ENCODE peak calls at places on chromosomes 12 and 14, in four cellular contexts. P is HFF-Myc, U is astrocyte of the spinal cord, Y is tibial artery. L is an unnamed sample.

GRCh38 chr12:104436790-104437189 is 20.0 kb upstream of the CHST11 start:
- DNase-seq in P (no peak), U (no peak), Y (no peak), L (no peak)

GRCh38 chr12:68113644-68114043 is 45.9 kb downstream of the IFNG start:
- DNase-seq in P (no peak), U (no peak), Y (no peak), L (no peak)

GRCh38 chr12:4285070-4285469 is 11.5 kb downstream of the CCND2 start:
- DNase-seq in P (no peak), U (no peak), Y (no peak), L (no peak)

GRCh38 chr14:31229638-31230229 is 22.1 kb upstream of the HECTD1 start:
- DNase-seq in P (no peak), U (peak), Y (peak), L (peak)

GRCh38 chr12:67692966-67693365 is 44.4 kb downstream of the DYRK2 start:
- DNase-seq in P (no peak), U (no peak), Y (no peak), L (no peak)

GRCh38 chr12:55955800-55956508 is 9.9 kb downstream of the PMEL start:
- DNase-seq in P (no peak), U (peak), Y (no peak), L (peak)

GRCh38 chr14:60602312-60602711 is 47.0 kb downstream of the SIX1 start:
- DNase-seq in P (no peak), U (no peak), Y (no peak), L (no peak)

GRCh38 chr14:100994082-100994481 is 90.6 kb upstream of the RTL1 start:
- DNase-seq in P (no peak), U (no peak), Y (no peak), L (no peak)

GRCh38 chr14:71062581-71063303 is 155.5 kb downstream of the PCNX1 start:
- DNase-seq in P (no peak), U (no peak), Y (no peak), L (no peak)

GRCh38 chr12:13635709-13636108 is 345.7 kb downstream of the GRIN2B start:
- DNase-seq in P (no peak), U (no peak), Y (no peak), L (no peak)

GRCh38 chr12:52645120-52645761 is 6.8 kb downstream of the KRT2 start:
- DNase-seq in P (no peak), U (no peak), Y (no peak), L (no peak)

GRCh38 chr12:6863586-6864321 is 3.6 kb upstream of the TPI1 start:
- DNase-seq in P (no peak), U (no peak), Y (no peak), L (no peak)

GRCh38 chr14:61696753-61697318 is 1.5 kb downstream of the HIF1A start:
- DNase-seq in P (no peak), U (peak), Y (no peak), L (no peak)

GRCh38 chr12:53288322-53288721 is 7.0 kb upstream of the PFDN5 start:
- DNase-seq in P (no peak), U (no peak), Y (no peak), L (no peak)

GRCh38 chr14:68622856-68623255 is 170.0 kb downstream of the ZFP36L1 start:
- DNase-seq in P (no peak), U (no peak), Y (no peak), L (no peak)

GRCh38 chr14:104983231-104983721 is 2.3 kb upstream of the CLBA1 start:
- DNase-seq in P (no peak), U (no peak), Y (no peak), L (no peak)

GRCh38 chr12:131724534-131724933 is 13.6 kb downstream of the SFSWAP start:
- DNase-seq in P (no peak), U (no peak), Y (no peak), L (no peak)

GRCh38 chr12:52050116-52050770 is 999 bp upstream of the NR4A1 start:
- DNase-seq in P (no peak), U (peak), Y (no peak), L (no peak)

GRCh38 chr14:67357583-67358354 is 1.8 kb downstream of the ATP6V1D start:
- DNase-seq in P (no peak), U (no peak), Y (no peak), L (no peak)

GRCh38 chr12:101877816-101878811 is 734 bp downstream of the DRAM1 start:
- DNase-seq in P (no peak), U (peak), Y (peak), L (no peak)

GRCh38 chr14:61331992-61332657 is 10.7 kb downstream of the PRKCH start:
- DNase-seq in P (no peak), U (no peak), Y (no peak), L (no peak)

GRCh38 chr14:100665518-100666032 is 61.1 kb upstream of the DLK1 start:
- DNase-seq in P (no peak), U (no peak), Y (no peak), L (peak)

GRCh38 chr12:81797100-81797499 is 38.0 kb upstream of the PPFIA2 start:
- DNase-seq in P (no peak), U (peak), Y (no peak), L (no peak)
- TF ChIP-seq CTCF in P (no peak), U (peak), Y (no peak), L (peak)

GRCh38 chr12:110739488-110739887 is 3.2 kb downstream of the PPP1CC start:
- DNase-seq in P (no peak), U (no peak), Y (no peak), L (no peak)
- H3K4me3 ChIP-seq in P (peak), U (no peak), Y (peak), L (no peak)

GRCh38 chr12:121837680-121838079 is 21.0 kb downstream of the HPD start:
- DNase-seq in P (no peak), U (no peak), Y (no peak), L (no peak)
- TF ChIP-seq CTCF in P (no peak), U (no peak), Y (no peak), L (no peak)

GRCh38 chr12:57612711-57613426 is 1.6 kb downstream of the ARHGEF25 start:
- DNase-seq in P (no peak), U (no peak), Y (no peak), L (no peak)

GRCh38 chr12:57610553-57611115 is 601 bp upstream of the ARHGEF25 start:
- DNase-seq in P (no peak), U (no peak), Y (peak), L (no peak)

GRCh38 chr12:57609781-57610552 is 1.3 kb upstream of the ARHGEF25 start:
- DNase-seq in P (no peak), U (no peak), Y (no peak), L (no peak)

GRCh38 chr12:57611810-57612710 is 825 bp downstream of the ARHGEF25 start:
- DNase-seq in P (no peak), U (no peak), Y (no peak), L (no peak)

DNA sequence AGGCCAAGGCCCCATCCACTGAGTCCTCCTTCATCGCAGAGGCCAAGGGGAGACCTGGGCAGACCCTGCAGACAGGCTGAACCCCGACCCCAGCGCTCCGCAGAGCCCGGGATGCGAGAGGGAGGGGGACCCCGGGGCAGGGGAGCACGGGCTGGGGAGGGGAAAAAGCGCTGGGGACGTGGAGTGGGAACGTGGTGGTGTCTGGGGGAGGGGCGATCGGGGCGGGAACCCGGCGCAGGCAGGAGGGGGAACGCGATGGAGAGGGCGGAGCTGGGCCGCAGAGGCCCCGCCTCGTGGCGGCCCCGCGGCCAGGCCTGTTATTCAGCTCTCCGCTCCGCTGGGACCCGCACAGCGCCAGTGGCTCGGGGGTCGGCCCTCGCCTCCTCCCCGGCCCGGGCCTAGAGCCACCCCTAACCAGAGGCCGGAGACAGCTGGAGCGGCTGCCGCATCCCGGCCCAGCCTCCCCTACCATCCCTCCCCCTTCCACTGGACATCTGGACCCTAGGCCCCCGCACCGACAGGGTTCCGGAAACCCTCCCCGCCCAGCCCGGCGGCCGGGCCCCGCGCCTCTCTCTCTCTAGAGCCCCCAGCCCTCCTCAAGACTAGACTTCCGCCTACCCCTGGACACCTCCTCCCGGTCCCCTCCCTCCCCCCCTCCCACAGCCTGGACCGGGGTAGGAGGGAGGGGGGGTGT is at the start of gene ARHGEF25:
- DNase-seq in P (no peak), U (peak), Y (peak), L (no peak)
- H3K4me3 ChIP-seq in P (peak), U (peak), Y (peak), L (peak)

GRCh38 chr14:75147423-75148071 is 20.7 kb upstream of the NEK9 start:
- DNase-seq in P (no peak), U (peak), Y (peak), L (no peak)
- TF ChIP-seq CTCF in P (peak), U (peak), Y (peak), L (peak)

DNA sequence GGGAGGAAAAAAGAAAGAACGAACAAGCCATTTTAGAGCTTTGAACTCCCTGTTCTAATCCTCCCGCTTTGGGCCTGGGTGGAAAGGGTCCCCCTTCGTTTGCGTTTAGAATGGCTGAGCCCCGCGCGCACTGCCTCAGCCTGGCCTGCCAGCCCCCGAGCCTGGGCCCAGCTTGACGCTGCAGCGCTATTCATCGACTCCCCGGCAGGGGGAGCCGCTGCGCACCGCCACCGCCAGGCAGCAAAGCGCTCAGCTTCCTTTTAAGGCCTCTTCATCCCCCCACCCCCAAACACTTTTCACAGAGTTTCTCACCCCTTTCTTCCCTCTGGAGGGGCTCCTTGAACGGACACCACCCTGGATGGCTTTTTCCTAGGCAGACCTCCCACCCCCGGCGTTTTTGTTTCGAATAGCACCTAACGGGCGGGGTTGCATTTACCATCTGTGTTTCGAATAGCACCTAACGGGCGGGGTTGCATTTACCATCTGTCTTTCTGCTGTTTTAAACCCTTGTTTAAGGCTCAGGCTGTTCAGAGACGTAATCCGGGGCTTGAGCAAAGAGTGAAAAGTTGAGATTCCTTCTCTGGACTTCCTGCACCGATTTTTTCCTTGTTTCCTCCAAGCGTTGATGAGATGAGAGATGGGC is 56.4 kb upstream of the PIWIL1 start:
- DNase-seq in P (no peak), U (no peak), Y (no peak), L (no peak)
- H3K4me3 ChIP-seq in P (no peak), U (no peak), Y (peak), L (peak)

GRCh38 chr14:92754956-92755355 is 6.5 kb upstream of the LGMN start:
- DNase-seq in P (no peak), U (no peak), Y (no peak), L (no peak)

GRCh38 chr14:92755495-92755894 is 7.1 kb upstream of the LGMN start:
- DNase-seq in P (no peak), U (no peak), Y (no peak), L (no peak)

GRCh38 chr14:92759679-92760523 is 11.5 kb upstream of the LGMN start:
- DNase-seq in P (no peak), U (no peak), Y (no peak), L (no peak)

GRCh38 chr14:92760524-92760805 is 12.0 kb upstream of the LGMN start:
- DNase-seq in P (no peak), U (no peak), Y (no peak), L (no peak)

DNA sequence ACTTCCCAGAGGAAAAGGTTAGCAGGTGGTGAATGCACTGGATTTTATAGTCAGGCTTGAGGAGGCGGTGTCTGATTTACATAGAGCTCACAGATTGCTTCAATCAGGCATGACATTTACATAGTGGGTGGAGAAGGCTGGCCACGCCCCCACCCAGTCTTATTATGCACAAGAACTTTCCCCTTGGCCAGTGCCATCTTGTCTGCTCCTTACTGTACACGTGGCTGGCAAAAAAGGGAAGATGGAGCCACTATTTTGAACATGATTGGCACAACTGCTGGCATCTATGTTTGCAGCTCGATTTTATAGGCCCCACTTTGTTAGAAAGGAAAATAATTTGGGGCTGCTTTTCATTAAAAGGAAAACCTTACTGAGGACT is 10.9 kb upstream of the LGMN start:
- DNase-seq in P (peak), U (peak), Y (no peak), L (no peak)
- TF ChIP-seq CTCF in P (no peak), U (no peak), Y (no peak), L (no peak)

GRCh38 chr12:69698769-69699540 is at the start of gene BEST3:
- DNase-seq in P (no peak), U (no peak), Y (no peak), L (no peak)
- H3K4me3 ChIP-seq in P (no peak), U (no peak), Y (no peak), L (no peak)

L was measured in epithelial cell of proximal tubule.